ENCODE peak calls at places on chromosomes 5 and 9, in six cellular contexts. N is GM23248; V is PC-3; C is IMR-90; S is effector memory CD4-positive, alpha-beta T cell; J is right atrium auricular region. T is an unnamed sample.

GRCh38 chr9:70601000-70601929 is 186.8 kb upstream of the KLF9 start:
- DNase-seq in N (peak; percentile 96), V (peak; percentile 22), C (peak; percentile 100), S (no peak), J (peak; percentile 99), T (no peak)

GRCh38 chr5:177142029-177142681 is 8.6 kb downstream of the NSD1 start:
- DNase-seq in N (no peak), V (no peak), C (peak; percentile 25), S (no peak), J (no peak), T (no peak)

GRCh38 chr5:173598686-173599085 is 17.8 kb downstream of the BOD1 start:
- DNase-seq in N (no peak), V (no peak), C (peak; percentile 17), S (no peak), J (no peak), T (no peak)

GRCh38 chr9:124673063-124673462 is 98.0 kb downstream of the NR6A1 start:
- DNase-seq in N (no peak), V (no peak), C (no peak), S (no peak), J (no peak), T (no peak)

GRCh38 chr5:175803736-175804480 is 67.5 kb upstream of the CPLX2 start:
- DNase-seq in N (no peak), V (no peak), C (no peak), S (no peak), J (no peak), T (no peak)

GRCh38 chr9:126927419-126927818 is 12.8 kb downstream of the RALGPS1 start:
- DNase-seq in N (no peak), V (no peak), C (no peak), S (no peak), J (no peak), T (no peak)

GRCh38 chr5:102666164-102666951 is 88.7 kb upstream of the PAM start:
- DNase-seq in N (peak; percentile 33), V (peak; percentile 35), C (no peak), S (no peak), J (no peak), T (no peak)

GRCh38 chr9:68595868-68596267 is 55.2 kb upstream of the TMEM252 start:
- DNase-seq in N (no peak), V (no peak), C (no peak), S (no peak), J (no peak), T (no peak)

GRCh38 chr5:91269198-91269597 is 113.9 kb downstream of the ARRDC3 start:
- DNase-seq in N (no peak), V (no peak), C (no peak), S (no peak), J (no peak), T (peak; percentile 9)

GRCh38 chr5:100854594-100854993 is 48.5 kb downstream of the ST8SIA4 start:
- DNase-seq in N (no peak), V (no peak), C (no peak), S (no peak), J (no peak), T (no peak)

GRCh38 chr9:113454914-113455761 is 8.4 kb upstream of the RGS3 start:
- DNase-seq in N (peak; percentile 91), V (peak; percentile 39), C (peak; percentile 93), S (no peak), J (peak; percentile 77), T (no peak)

GRCh38 chr5:163135849-163136248 is 301.5 kb upstream of the CCNG1 start:
- DNase-seq in N (no peak), V (no peak), C (no peak), S (no peak), J (no peak), T (no peak)

GRCh38 chr9:69376651-69377050 is 51.6 kb downstream of the ENTREP1 start:
- DNase-seq in N (peak; percentile 91), V (peak; percentile 74), C (peak; percentile 92), S (no peak), J (peak; percentile 68), T (no peak)

GRCh38 chr9:127083598-127083997 is 38.8 kb downstream of the ANGPTL2 start:
- DNase-seq in N (peak; percentile 11), V (no peak), C (peak; percentile 13), S (no peak), J (no peak), T (no peak)

GRCh38 chr5:98296426-98296825 is 477.0 kb upstream of the RGMB start:
- DNase-seq in N (peak; percentile 60), V (peak; percentile 35), C (peak; percentile 79), S (no peak), J (no peak), T (no peak)

GRCh38 chr5:50463726-50464125 is 22.6 kb upstream of the EMB start:
- DNase-seq in N (no peak), V (no peak), C (no peak), S (no peak), J (no peak), T (no peak)

GRCh38 chr9:26684029-26684428 is 208.6 kb downstream of the CAAP1 start:
- DNase-seq in N (no peak), V (no peak), C (no peak), S (no peak), J (no peak), T (no peak)

GRCh38 chr5:141880961-141881801 is 3.0 kb upstream of the PCDH1 start:
- DNase-seq in N (peak; percentile 33), V (no peak), C (no peak), S (no peak), J (no peak), T (no peak)

GRCh38 chr5:176664886-176665285 is 17.6 kb downstream of the TSPAN17 start:
- DNase-seq in N (no peak), V (no peak), C (no peak), S (no peak), J (no peak), T (no peak)

GRCh38 chr9:133692364-133692985 is 45.7 kb downstream of the SARDH start:
- DNase-seq in N (no peak), V (no peak), C (no peak), S (no peak), J (no peak), T (no peak)

GRCh38 chr9:136551401-136552116 is 5.7 kb upstream of the NOTCH1 start:
- DNase-seq in N (peak; percentile 89), V (peak; percentile 68), C (peak; percentile 64), S (no peak), J (peak; percentile 85), T (no peak)

GRCh38 chr5:119070578-119070827 is 384 bp upstream of the DMXL1 start:
- DNase-seq in N (no peak), V (no peak), C (no peak), S (no peak), J (peak; percentile 95), T (no peak)

GRCh38 chr9:83197611-83198010 is 134.7 kb upstream of the RASEF start:
- DNase-seq in N (no peak), V (no peak), C (no peak), S (no peak), J (no peak), T (no peak)

DNA sequence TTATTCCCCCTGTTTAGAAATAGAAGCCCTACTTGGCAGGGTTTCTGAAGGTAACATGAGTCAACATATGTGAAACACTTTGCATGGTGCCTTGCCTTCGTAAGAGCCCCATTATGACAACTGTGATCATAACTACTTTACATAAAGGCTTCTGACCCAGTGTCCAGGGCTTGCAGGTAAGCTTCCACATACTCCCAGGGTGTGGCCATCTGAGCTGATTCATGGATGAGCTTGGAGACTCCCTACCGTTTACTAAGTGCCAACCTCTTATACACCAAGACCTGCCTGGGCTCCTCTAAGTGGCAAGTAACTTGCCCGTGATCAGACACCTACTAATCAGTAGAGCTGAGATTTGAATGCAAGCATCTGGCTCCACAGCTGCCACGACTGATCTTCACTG is 62.8 kb upstream of the C5orf58 start:
- DNase-seq in N (no peak), V (peak; percentile 54), C (no peak), S (no peak), J (no peak), T (no peak)
- H3K4me1 ChIP-seq in N (no peaks in the 10 kb centered on the region), V (peaks cover 24% of the 10 kb centered on the region), C (no peaks in the 10 kb centered on the region), S (no peaks in the 10 kb centered on the region), J (no peaks in the 10 kb centered on the region), T (no peaks in the 10 kb centered on the region)

GRCh38 chr5:147479431-147479830 is 30.4 kb downstream of the DPYSL3 start:
- DNase-seq in N (peak; percentile 37), V (no peak), C (no peak), S (no peak), J (no peak), T (no peak)
- H3K4me1 ChIP-seq in N (peaks cover 49% of the 10 kb centered on the region), V (peaks cover 16% of the 10 kb centered on the region), C (peaks cover 12% of the 10 kb centered on the region), S (no peaks in the 10 kb centered on the region), J (no peaks in the 10 kb centered on the region), T (no peaks in the 10 kb centered on the region)

GRCh38 chr5:151100690-151101089 is 19.9 kb upstream of the TNIP1 start:
- DNase-seq in N (no peak), V (no peak), C (no peak), S (no peak), J (no peak), T (no peak)
- H3K4me1 ChIP-seq in N (peaks cover 13% of the 10 kb centered on the region), V (peaks cover 3% of the 10 kb centered on the region), C (peaks cover 10% of the 10 kb centered on the region), S (peaks cover 7% of the 10 kb centered on the region), J (no peaks in the 10 kb centered on the region), T (peaks cover 33% of the 10 kb centered on the region)

DNA sequence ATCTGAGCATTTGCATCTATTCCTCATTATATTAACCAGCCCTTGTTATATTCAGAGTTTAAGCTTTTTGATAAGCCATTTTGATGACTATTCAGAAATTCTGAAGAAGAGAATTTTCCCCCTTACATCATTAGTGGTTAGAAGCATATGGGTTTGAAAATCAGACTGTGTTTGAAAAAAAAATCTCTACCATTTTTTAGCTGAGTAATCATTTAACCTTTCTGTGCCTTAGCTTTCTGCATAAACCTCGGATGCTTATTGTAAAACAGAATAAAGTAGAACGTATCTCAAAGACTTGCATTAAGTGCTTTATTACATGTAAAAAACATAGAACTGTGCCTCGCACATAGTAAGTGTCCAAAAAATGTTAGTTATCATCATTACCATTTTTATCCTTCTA is 278.6 kb downstream of the RFX3 start:
- DNase-seq in N (no peak), V (no peak), C (no peak), S (no peak), J (no peak), T (no peak)
- H3K4me1 ChIP-seq in N (no peaks in the 10 kb centered on the region), V (no peaks in the 10 kb centered on the region), C (no peaks in the 10 kb centered on the region), S (no peaks in the 10 kb centered on the region), J (no peaks in the 10 kb centered on the region), T (no peaks in the 10 kb centered on the region)

DNA sequence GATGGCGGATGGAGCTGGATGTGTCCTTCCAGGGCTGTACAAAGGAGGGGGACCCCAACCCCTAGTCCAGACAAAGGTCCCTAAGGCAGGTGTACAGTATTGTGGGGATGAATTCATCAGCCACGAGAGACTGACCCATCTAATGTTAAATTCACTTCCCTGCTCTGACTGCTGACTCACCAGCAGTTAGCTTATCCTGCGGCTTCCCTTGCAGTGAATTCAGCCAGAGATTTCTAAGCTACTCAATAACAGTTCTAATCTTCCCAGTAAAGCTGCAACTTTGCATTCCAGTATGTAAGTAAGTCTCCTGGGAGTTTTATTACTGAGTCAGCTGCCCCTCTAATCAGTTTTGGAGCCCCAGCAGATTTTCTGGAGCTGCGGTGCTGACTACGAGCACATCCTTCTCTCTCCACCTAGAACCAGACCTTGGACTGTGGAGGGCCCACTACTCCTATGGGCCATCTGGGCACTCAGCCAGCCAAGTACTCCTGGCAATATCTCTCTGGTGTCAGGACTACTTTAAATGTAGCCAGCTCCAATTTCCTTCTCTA is 16.1 kb downstream of the B4GALT1 start:
- DNase-seq in N (peak; percentile 99), V (peak; percentile 80), C (peak; percentile 98), S (no peak), J (peak; percentile 69), T (no peak)
- H3K4me1 ChIP-seq in N (peaks cover 54% of the 10 kb centered on the region), V (peaks cover 31% of the 10 kb centered on the region), C (peaks cover 10% of the 10 kb centered on the region), S (peaks cover 27% of the 10 kb centered on the region), J (no peaks in the 10 kb centered on the region), T (peaks cover 65% of the 10 kb centered on the region)

T was measured in CD8-positive, alpha-beta memory T cell.